ENCODE peak calls at places on chromosomes 7 and 10, in six cellular contexts. X is tibial artery, G is ovary, O is heart left ventricle, F is dorsolateral prefrontal cortex, S is astrocyte. D is an unnamed sample.

GRCh38 chr7:135708041-135708440 is 19.9 kb downstream of the SLC13A4 start:
- DNase-seq in X (no peak), G (no peak), O (no peak), S (no peak), F (no peak), D (no peak)

GRCh38 chr7:69049341-69049740 is 548.9 kb upstream of the AUTS2 start:
- DNase-seq in F (no peak), O (no peak), X (no peak), G (no peak), S (no peak), D (no peak)

GRCh38 chr10:56622335-56622973 is 261.4 kb upstream of the ZWINT start:
- DNase-seq in X (no peak), G (no peak), S (no peak), F (no peak), O (no peak), D (no peak)

GRCh38 chr10:63537511-63537910 is 16.3 kb downstream of the REEP3 start:
- DNase-seq in X (no peak), F (no peak), S (no peak), O (no peak), G (no peak), D (no peak)

GRCh38 chr7:82507365-82507975 is 63.9 kb upstream of the CACNA2D1 start:
- DNase-seq in F (no peak), X (no peak), G (no peak), O (no peak), S (no peak), D (no peak)

GRCh38 chr10:132237871-132238270 is 51.1 kb downstream of the DPYSL4 start:
- DNase-seq in X (no peak), O (no peak), F (no peak), S (no peak), G (no peak), D (no peak)

GRCh38 chr10:114779803-114780609 is 41.6 kb upstream of the FHIP2A start:
- DNase-seq in S (peak), G (no peak), F (no peak), X (no peak), O (no peak), D (no peak)

GRCh38 chr7:122951006-122951405 is 44.5 kb downstream of the TAS2R16 start:
- DNase-seq in X (no peak), S (no peak), F (no peak), G (no peak), O (no peak), D (no peak)

GRCh38 chr7:159022238-159022993 is 122.3 kb downstream of the VIPR2 start:
- DNase-seq in S (no peak), X (no peak), F (peak), G (peak), O (no peak), D (no peak)

GRCh38 chr10:72058347-72058898 is 29.9 kb downstream of the SPOCK2 start:
- DNase-seq in X (no peak), F (no peak), S (no peak), O (no peak), G (no peak), D (peak)

GRCh38 chr10:15197276-15197675 is 28.8 kb upstream of the NMT2 start:
- DNase-seq in F (no peak), O (no peak), G (no peak), S (peak), X (no peak), D (no peak)

GRCh38 chr10:25078659-25079429 is 62.4 kb downstream of the THNSL1 start:
- DNase-seq in O (no peak), F (no peak), G (no peak), X (no peak), S (peak), D (no peak)

GRCh38 chr10:546971-547590 is 142.4 kb downstream of the DIP2C start:
- DNase-seq in G (no peak), X (no peak), O (no peak), F (peak), S (no peak), D (no peak)

GRCh38 chr10:44035474-44036197 is 349.3 kb downstream of the CXCL12 start:
- DNase-seq in F (no peak), O (peak), S (no peak), G (no peak), X (no peak), D (no peak)

DNA sequence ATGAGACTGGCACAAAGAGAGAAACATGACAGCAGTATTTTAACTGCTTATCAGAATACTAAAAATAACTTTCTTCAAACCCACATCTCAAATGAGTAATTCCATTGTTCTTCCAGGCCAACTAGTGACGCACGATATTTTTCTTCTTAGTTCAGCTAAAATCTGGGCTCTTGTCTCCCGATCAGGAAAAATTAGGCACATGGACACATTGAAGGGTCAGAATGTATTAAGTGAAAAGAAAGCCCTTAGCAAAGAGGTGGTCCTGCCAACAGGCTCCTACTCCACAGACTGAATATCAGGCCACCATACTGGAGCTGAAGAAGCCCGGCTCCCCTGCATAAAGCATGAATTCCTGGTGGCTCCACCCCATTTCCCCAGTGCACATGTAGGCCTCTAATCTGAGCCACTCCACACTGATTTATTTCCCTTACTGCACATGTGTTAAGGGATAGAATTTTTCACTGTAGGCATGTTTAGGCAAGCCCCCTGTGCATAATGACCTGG is 9.4 kb upstream of the CCM2 start:
- DNase-seq in S (peak), F (no peak), X (no peak), O (no peak), G (no peak), D (no peak)
- H3K27ac ChIP-seq in S (peak), F (peak), X (no peak), O (peak), G (peak), D (peak)

DNA sequence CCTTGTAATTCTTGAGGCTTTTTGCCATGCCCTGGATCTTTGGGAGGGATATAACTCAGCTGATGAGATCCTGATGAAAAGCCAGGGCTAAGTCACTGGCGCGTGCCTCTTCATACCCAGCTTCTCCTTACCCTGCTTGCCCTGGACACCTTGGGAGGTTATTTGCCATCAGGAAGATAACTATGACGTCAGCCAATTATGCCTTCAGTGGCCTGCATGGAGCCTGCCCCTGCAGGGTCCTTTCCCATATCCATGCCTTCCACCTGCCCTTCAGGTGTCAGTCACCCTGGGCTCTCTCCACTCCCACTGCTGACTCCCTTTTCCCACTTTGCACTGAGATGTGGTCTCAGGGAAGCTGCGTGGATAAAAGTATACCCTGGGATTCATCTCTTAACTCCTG is 520.1 kb downstream of the SORCS3 start:
- DNase-seq in O (no peak), F (no peak), X (no peak), S (no peak), G (no peak), D (no peak)
- H3K27ac ChIP-seq in O (no peak), F (no peak), X (no peak), S (no peak), G (no peak), D (no peak)

DNA sequence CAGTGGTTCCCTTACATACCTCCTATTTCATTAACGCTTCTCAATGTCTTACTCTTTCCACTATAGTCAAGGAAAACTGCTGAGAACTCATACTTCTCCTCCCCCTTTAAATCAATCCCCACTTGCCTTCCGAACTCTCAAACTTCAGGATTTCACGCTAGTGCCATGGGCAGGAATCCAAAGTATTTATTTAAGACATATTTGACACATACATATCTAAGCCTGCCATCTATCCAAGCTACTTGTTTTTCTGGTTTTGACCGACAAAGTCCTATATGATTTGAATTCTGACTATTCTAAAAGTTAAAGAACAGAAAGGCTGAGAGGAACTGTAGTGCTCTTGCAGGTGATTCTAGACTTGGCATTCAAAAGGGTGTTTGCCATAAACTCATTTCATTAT is 51.8 kb downstream of the CCDC6 start:
- DNase-seq in O (no peak), X (no peak), G (no peak), F (no peak), S (no peak), D (no peak)
- H3K27ac ChIP-seq in O (no peak), X (no peak), G (no peak), F (no peak), S (no peak), D (no peak)

GRCh38 chr7:131149429-131149774 is 178.3 kb upstream of the MKLN1 start:
- DNase-seq in X (no peak), S (no peak), G (no peak), F (no peak), O (no peak), D (no peak)

GRCh38 chr7:131148258-131148657 is 179.4 kb upstream of the MKLN1 start:
- DNase-seq in S (no peak), X (no peak), O (no peak), G (no peak), F (no peak), D (no peak)

GRCh38 chr7:131149840-131150239 is 177.8 kb upstream of the MKLN1 start:
- DNase-seq in O (no peak), F (no peak), G (no peak), S (no peak), X (no peak), D (no peak)

GRCh38 chr7:131147604-131148003 is 180.1 kb upstream of the MKLN1 start:
- DNase-seq in X (no peak), F (no peak), O (no peak), G (no peak), S (no peak), D (no peak)

DNA sequence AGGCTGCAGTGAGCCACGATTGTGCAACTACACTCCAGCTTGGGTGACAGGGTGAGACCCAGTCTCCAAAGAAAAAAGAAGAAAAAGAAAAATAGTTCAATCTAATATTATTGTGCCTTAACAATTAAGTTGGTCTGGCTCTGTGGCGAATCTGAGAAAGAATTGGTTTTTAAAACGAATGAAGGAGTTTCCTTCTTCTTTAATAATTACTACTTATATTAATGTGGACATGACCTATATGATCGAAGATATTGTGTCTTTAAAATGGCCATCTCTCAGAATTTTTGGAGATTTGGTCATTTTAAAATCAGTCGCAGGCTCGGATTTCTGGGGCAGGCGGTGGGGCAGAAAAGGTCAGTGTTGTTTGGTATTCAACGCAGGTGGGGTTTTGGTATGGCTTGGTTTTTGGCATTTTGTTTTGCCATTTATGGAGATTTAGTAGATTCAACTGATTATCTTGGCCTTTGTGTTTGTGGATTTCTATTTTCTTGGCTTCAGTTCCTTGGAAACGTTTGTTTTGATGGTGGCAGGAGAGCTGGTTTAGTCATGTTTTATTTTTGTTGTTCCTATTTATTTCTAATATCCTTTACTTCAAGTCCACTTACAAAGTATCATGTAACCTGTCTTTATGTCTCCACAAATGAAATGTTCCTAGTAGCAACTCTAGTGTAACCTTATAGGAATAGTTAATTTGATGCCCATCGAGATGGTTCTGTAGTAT is 178.8 kb upstream of the MKLN1 start:
- DNase-seq in G (no peak), S (no peak), X (no peak), O (no peak), F (no peak), D (no peak)
- H3K27ac ChIP-seq in G (no peak), S (no peak), X (no peak), O (no peak), F (no peak), D (no peak)

D was measured in caudate nucleus.